ENCODE peak calls at places on chromosomes 16 and 17, in five cellular contexts. U, C, T, Z and K are unnamed samples.

GRCh38 chr16:83806036-83806435 is 1.7 kb upstream of the HSBP1 start:
- DNase-seq in Z (no peak), C (no peak), T (no peak), U (no peak), K (no peak)

GRCh38 chr17:31095239-31096105 is 695 bp downstream of the NF1 start:
- DNase-seq in T (no peak), U (peak; percentile 66), Z (peak; percentile 94), C (peak; percentile 88), K (no peak)

GRCh38 chr17:44066204-44066930 is at the start of gene LSM12:
- DNase-seq in Z (peak; percentile 95), C (peak; percentile 98), T (peak; percentile 72), U (peak; percentile 97), K (peak; percentile 50)

GRCh38 chr17:14481664-14482063 is 180.8 kb downstream of the HS3ST3B1 start:
- DNase-seq in T (no peak), Z (no peak), C (no peak), U (no peak), K (no peak)

GRCh38 chr16:88370365-88370764 is 12.4 kb upstream of the ZNF469 start:
- DNase-seq in U (no peak), C (no peak), Z (no peak), T (no peak), K (no peak)

GRCh38 chr17:28119049-28119448 is 76.6 kb downstream of the NLK start:
- DNase-seq in C (no peak), U (no peak), Z (no peak), T (no peak), K (no peak)

GRCh38 chr17:12918132-12918531 is 99.7 kb downstream of the ELAC2 start:
- DNase-seq in Z (no peak), T (no peak), C (no peak), U (no peak), K (no peak)

GRCh38 chr17:74441537-74441936 is 9.6 kb downstream of the GPRC5C start:
- DNase-seq in C (no peak), Z (no peak), U (no peak), T (no peak), K (no peak)

GRCh38 chr17:18093616-18094408 is 6.1 kb downstream of the DRG2 start:
- DNase-seq in Z (peak; percentile 75), C (no peak), T (peak; percentile 27), U (peak; percentile 66), K (peak; percentile 2)

GRCh38 chr16:57462209-57462977 is at the start of gene POLR2C:
- DNase-seq in U (peak; percentile 94), T (peak; percentile 72), Z (peak; percentile 91), C (peak; percentile 95), K (no peak)

GRCh38 chr16:30876867-30877266 is 17.0 kb downstream of the BCL7C start:
- DNase-seq in Z (peak; percentile 59), C (no peak), U (peak; percentile 20), T (no peak), K (no peak)

GRCh38 chr16:46949216-46949892 is 24.1 kb downstream of the DNAJA2 start:
- DNase-seq in T (no peak), C (no peak), Z (no peak), U (no peak), K (no peak)

GRCh38 chr17:40304464-40304863 is 4.5 kb upstream of the RARA start:
- DNase-seq in U (no peak), C (no peak), T (no peak), Z (no peak), K (no peak)

GRCh38 chr17:8843344-8843743 is 24.1 kb downstream of the PIK3R6 start:
- DNase-seq in U (no peak), C (no peak), T (no peak), Z (no peak), K (no peak)

GRCh38 chr17:21286066-21286770 is 1.7 kb downstream of the MAP2K3 start:
- DNase-seq in U (peak; percentile 66), T (peak; percentile 81), C (no peak), Z (no peak), K (no peak)

GRCh38 chr17:49074851-49075540 is 57.6 kb upstream of the B4GALNT2 start:
- DNase-seq in Z (no peak), U (no peak), T (no peak), C (no peak), K (no peak)

GRCh38 chr17:18037482-18037881 is 1.5 kb downstream of the ATPAF2 start:
- DNase-seq in C (no peak), U (no peak), T (no peak), Z (no peak), K (no peak)

GRCh38 chr17:38636054-38636453 is 30.3 kb upstream of the SRCIN1 start:
- DNase-seq in Z (peak; percentile 80), U (peak; percentile 26), T (no peak), C (peak; percentile 65), K (no peak)

GRCh38 chr16:65070831-65071230 is 51.0 kb downstream of the CDH11 start:
- DNase-seq in Z (peak; percentile 13), C (no peak), U (peak; percentile 0), T (no peak), K (no peak)

GRCh38 chr17:9004132-9004960 is 17.0 kb upstream of the NTN1 start:
- DNase-seq in U (no peak), C (peak; percentile 77), T (no peak), Z (peak; percentile 68), K (no peak)

GRCh38 chr16:56370836-56371235 is 54.5 kb downstream of the AMFR start:
- DNase-seq in Z (no peak), T (no peak), C (no peak), U (no peak), K (no peak)

GRCh38 chr17:81084691-81085419 is 49.9 kb downstream of the BAIAP2 start:
- DNase-seq in C (no peak), U (no peak), Z (no peak), T (no peak), K (no peak)

GRCh38 chr16:58333937-58334336 is 39.1 kb upstream of the PRSS54 start:
- DNase-seq in C (no peak), T (no peak), Z (no peak), U (no peak), K (no peak)

GRCh38 chr17:81683208-81683583 is 401 bp downstream of the ARL16 start:
- DNase-seq in Z (no peak), U (no peak), T (no peak), C (no peak), K (no peak)

GRCh38 chr16:89412811-89413210 is 77.5 kb downstream of the ANKRD11 start:
- DNase-seq in Z (peak; percentile 55), U (peak; percentile 37), C (no peak), T (no peak), K (no peak)

GRCh38 chr16:80427800-80428199 is 113.0 kb upstream of the DYNLRB2 start:
- DNase-seq in Z (no peak), T (no peak), U (no peak), C (no peak), K (no peak)

GRCh38 chr16:66326995-66327513 is 39.4 kb upstream of the CDH5 start:
- DNase-seq in C (no peak), U (peak; percentile 63), Z (no peak), T (no peak), K (no peak)

GRCh38 chr16:534089-534635 is 6.7 kb downstream of the CAPN15 start:
- DNase-seq in T (no peak), C (no peak), Z (no peak), U (no peak), K (no peak)

GRCh38 chr17:76585649-76586593 is at the start of gene ST6GALNAC2:
- DNase-seq in T (peak; percentile 42), U (no peak), C (peak; percentile 67), Z (peak; percentile 56), K (no peak)
- TF ChIP-seq EZH2 in T (no peak), U (no peak), C (peak; percentile 70), Z (peak; percentile 74), K (peak; percentile 55)

GRCh38 chr17:78313735-78314648 is 45.9 kb downstream of the SOCS3 start:
- DNase-seq in C (peak; percentile 88), U (peak; percentile 95), T (peak; percentile 92), Z (peak; percentile 92), K (no peak)
- TF ChIP-seq POLR2AphosphoS5 in C (no peak), U (peak; percentile 36), T (peak; percentile 88), Z (peak; percentile 67), K (no peak)

DNA sequence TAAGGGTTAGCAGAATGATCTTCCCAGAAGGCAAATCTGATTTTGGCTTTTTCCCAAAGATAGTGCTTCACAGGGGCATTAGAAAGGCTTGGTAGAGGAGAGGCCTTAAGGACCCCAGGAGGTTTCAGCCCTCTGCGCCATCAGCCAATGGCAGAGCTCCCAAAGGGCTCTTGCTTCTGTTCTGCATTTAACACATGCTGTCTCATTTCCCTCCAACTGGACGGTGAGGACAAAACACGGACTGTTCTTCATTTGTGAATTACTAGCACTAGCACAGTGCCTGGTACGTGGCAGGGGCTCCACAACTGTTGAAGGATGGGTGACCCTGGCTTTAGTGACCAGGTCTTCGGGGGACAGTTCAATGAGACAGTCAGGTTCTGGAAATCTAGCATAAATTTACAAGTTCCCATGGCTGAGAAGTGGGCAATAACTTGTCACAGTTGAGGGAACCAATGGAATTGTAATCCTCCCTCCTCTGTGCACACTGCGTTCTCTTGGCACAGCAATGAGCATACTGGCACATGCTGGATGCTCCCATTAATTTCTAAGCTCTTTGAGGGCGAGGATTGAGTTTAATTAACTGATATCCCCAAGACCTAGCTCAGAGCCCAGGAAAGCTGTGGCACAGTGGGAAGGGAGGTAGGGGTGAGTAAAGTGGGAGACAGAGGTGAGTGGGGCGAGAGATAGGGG is 45.4 kb downstream of the COG7 start:
- DNase-seq in T (no peak), Z (no peak), C (no peak), U (no peak), K (no peak)
- H3K36me3 ChIP-seq in T (peaks cover 17% of the 10 kb centered on the region), Z (peaks cover 14% of the 10 kb centered on the region), C (peaks cover 6% of the 10 kb centered on the region), U (peaks cover 64% of the 10 kb centered on the region), K (peaks cover 63% of the 10 kb centered on the region)

GRCh38 chr16:23301251-23302044 is 654 bp upstream of the SCNN1B start:
- DNase-seq in T (no peak), C (peak; percentile 51), U (no peak), Z (peak; percentile 59), K (no peak)
- TF ChIP-seq EZH2 in T (no peak), C (peak; percentile 52), U (no peak), Z (no peak), K (no peak)

GRCh38 chr17:76027159-76027839 is at the start of gene EVPL:
- DNase-seq in T (peak; percentile 85), U (no peak), C (no peak), Z (peak; percentile 25), K (no peak)
- TF ChIP-seq POLR2AphosphoS5 in T (peak; percentile 95), U (no peak), C (no peak), Z (no peak), K (no peak)